ENCODE peak calls at places on chromosomes 3 and 15, in nine cellular contexts. W is tibial artery; F is right atrium auricular region; G is suprapubic skin; E is iPS DF 6.9; Q is psoas muscle; X is cardiac muscle cell; U is CD4-positive, alpha-beta memory T cell; L is neuronal stem cell. D is an unnamed sample.
A peak's percentile ranks its signal among the peaks of the same experiment; 100 is the strongest.

GRCh38 chr15:37585966-37586656 is 348.3 kb upstream of the TMCO5A start:
- DNase-seq in U (no peak), L (no peak), E (no peak), F (no peak), W (no peak), X (no peak), Q (no peak), G (no peak), D (no peak)

GRCh38 chr3:190064112-190064511 is 56.6 kb downstream of the P3H2 start:
- DNase-seq in Q (no peak), F (no peak), X (no peak), G (no peak), U (no peak), W (no peak), L (no peak), E (no peak), D (no peak)

GRCh38 chr3:50600141-50600753 is 11.3 kb downstream of the CISH start:
- DNase-seq in X (no peak), W (no peak), U (no peak), L (no peak), G (no peak), Q (peak; percentile 63), F (no peak), E (no peak), D (no peak)

GRCh38 chr3:139199421-139200010 is 144.3 kb upstream of the MRPS22 start:
- DNase-seq in L (no peak), U (no peak), F (no peak), Q (no peak), G (no peak), E (no peak), W (no peak), X (no peak), D (no peak)

GRCh38 chr3:134985841-134986520 is 190.9 kb downstream of the EPHB1 start:
- DNase-seq in G (no peak), U (no peak), Q (no peak), F (no peak), W (no peak), L (no peak), X (no peak), E (no peak), D (no peak)

GRCh38 chr15:73196113-73196512 is 143.8 kb downstream of the NEO1 start:
- DNase-seq in U (peak; percentile 0), G (no peak), W (no peak), L (no peak), E (no peak), F (no peak), X (no peak), Q (no peak), D (no peak)

GRCh38 chr3:78281381-78281780 is 1241.5 kb downstream of the ROBO2 start:
- DNase-seq in U (no peak), E (no peak), Q (no peak), X (no peak), G (no peak), L (no peak), F (no peak), W (no peak), D (no peak)

GRCh38 chr3:123884258-123884831 is at the start of gene MYLK:
- DNase-seq in X (peak; percentile 94), G (peak; percentile 85), E (peak; percentile 91), L (peak; percentile 92), W (peak; percentile 91), Q (peak; percentile 82), U (no peak), F (no peak), D (no peak)

GRCh38 chr3:45084820-45085816 is 59.0 kb downstream of the CLEC3B start:
- DNase-seq in F (no peak), X (no peak), L (no peak), U (no peak), E (no peak), W (no peak), Q (no peak), G (no peak), D (no peak)

GRCh38 chr3:145383416-145383815 is 777.6 kb downstream of the PLOD2 start:
- DNase-seq in F (no peak), W (no peak), Q (no peak), G (no peak), E (no peak), U (no peak), L (no peak), X (peak; percentile 23), D (no peak)

GRCh38 chr3:45110185-45110833 is 35.9 kb downstream of the CDCP1 start:
- DNase-seq in Q (no peak), L (no peak), W (no peak), G (no peak), X (no peak), F (no peak), U (peak; percentile 61), E (no peak), D (peak; percentile 75)

DNA sequence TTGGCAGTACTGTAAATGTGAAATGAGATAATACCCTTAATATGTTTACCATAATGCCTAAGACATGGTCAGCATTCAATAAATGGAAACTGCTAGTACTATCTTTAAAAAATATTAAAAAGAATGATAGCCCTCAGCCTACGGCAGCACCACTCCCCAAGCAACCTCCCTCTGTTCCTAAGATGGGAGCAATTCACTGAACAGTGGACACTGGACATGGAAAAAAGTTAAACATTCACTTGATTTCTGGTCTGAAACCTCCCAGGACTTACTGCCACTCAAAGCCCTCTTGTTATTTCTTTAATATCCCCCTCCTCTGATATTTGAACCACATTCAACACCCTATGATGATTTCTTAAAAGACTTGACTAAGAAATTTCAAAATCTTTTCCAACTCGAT is 27.0 kb downstream of the NEK4 start:
- DNase-seq in L (no peak), W (no peak), X (no peak), F (no peak), U (no peak), Q (no peak), G (no peak), E (no peak), D (no peak)
- H3K4me3 ChIP-seq in L (no peak overlapping the region), W (no peak overlapping the region), X (no peak overlapping the region), F (no peak overlapping the region), U (no peak overlapping the region), Q (no peak overlapping the region), G (no peak overlapping the region), E (no peak overlapping the region), D (no peak overlapping the region)

GRCh38 chr3:11154036-11154952 is at the start of gene HRH1:
- DNase-seq in F (no peak), U (no peak), G (no peak), X (peak; percentile 40), L (peak; percentile 24), Q (peak; percentile 56), E (no peak), W (peak; percentile 74), D (no peak)
- H3K27ac ChIP-seq in F (peak within 1 kb of the TSS; percentile 58), U (no peak within 1 kb of the TSS), G (peak within 1 kb of the TSS; percentile 69), X (no peak within 1 kb of the TSS), L (no peak within 1 kb of the TSS), Q (peak within 1 kb of the TSS; percentile 30), E (no peak within 1 kb of the TSS), W (peak within 1 kb of the TSS; percentile 94), D (no peak within 1 kb of the TSS)

GRCh38 chr15:64110945-64111678 is 15.3 kb downstream of the SNX1 start:
- DNase-seq in X (no peak), W (no peak), E (no peak), U (no peak), L (no peak), F (no peak), Q (no peak), G (no peak), D (no peak)

GRCh38 chr15:64111679-64112050 is 15.9 kb downstream of the SNX1 start:
- DNase-seq in L (no peak), W (no peak), G (no peak), X (no peak), F (no peak), Q (no peak), U (no peak), E (no peak), D (no peak)

GRCh38 chr15:64112904-64113303 is 17.1 kb downstream of the SNX1 start:
- DNase-seq in Q (no peak), X (no peak), L (no peak), E (no peak), U (no peak), G (no peak), W (no peak), F (no peak), D (no peak)

GRCh38 chr15:64107337-64107736 is 11.6 kb downstream of the SNX1 start:
- DNase-seq in X (no peak), U (no peak), L (no peak), F (no peak), E (no peak), W (no peak), G (no peak), Q (no peak), D (no peak)

GRCh38 chr15:64112077-64112772 is 16.4 kb downstream of the SNX1 start:
- DNase-seq in F (no peak), Q (no peak), U (no peak), W (no peak), X (no peak), G (no peak), L (no peak), E (no peak), D (no peak)
- H3K4me3 ChIP-seq in F (no peak overlapping the region), Q (no peak overlapping the region), U (no peak overlapping the region), W (no peak overlapping the region), X (no peak overlapping the region), G (no peak overlapping the region), L (no peak overlapping the region), E (no peak overlapping the region), D (no peak overlapping the region)

GRCh38 chr3:126540946-126541627 is 17.1 kb downstream of the CHST13 start:
- DNase-seq in X (no peak), W (peak; percentile 51), E (no peak), G (peak; percentile 69), L (no peak), Q (no peak), F (peak; percentile 36), U (no peak), D (no peak)

GRCh38 chr3:126540342-126540849 is 16.4 kb downstream of the CHST13 start:
- DNase-seq in G (peak; percentile 48), F (peak; percentile 48), U (no peak), L (no peak), Q (peak; percentile 47), E (no peak), W (peak; percentile 65), X (no peak), D (no peak)

GRCh38 chr3:126542340-126543241 is 16.1 kb downstream of the C3orf22 start:
- DNase-seq in W (peak; percentile 64), X (no peak), U (no peak), F (peak; percentile 50), E (no peak), L (no peak), G (peak; percentile 71), Q (no peak), D (no peak)

GRCh38 chr3:126543457-126544090 is 15.2 kb downstream of the C3orf22 start:
- DNase-seq in W (peak; percentile 37), Q (no peak), L (no peak), F (peak; percentile 26), X (no peak), E (no peak), G (no peak), U (no peak), D (peak; percentile 7)

DNA sequence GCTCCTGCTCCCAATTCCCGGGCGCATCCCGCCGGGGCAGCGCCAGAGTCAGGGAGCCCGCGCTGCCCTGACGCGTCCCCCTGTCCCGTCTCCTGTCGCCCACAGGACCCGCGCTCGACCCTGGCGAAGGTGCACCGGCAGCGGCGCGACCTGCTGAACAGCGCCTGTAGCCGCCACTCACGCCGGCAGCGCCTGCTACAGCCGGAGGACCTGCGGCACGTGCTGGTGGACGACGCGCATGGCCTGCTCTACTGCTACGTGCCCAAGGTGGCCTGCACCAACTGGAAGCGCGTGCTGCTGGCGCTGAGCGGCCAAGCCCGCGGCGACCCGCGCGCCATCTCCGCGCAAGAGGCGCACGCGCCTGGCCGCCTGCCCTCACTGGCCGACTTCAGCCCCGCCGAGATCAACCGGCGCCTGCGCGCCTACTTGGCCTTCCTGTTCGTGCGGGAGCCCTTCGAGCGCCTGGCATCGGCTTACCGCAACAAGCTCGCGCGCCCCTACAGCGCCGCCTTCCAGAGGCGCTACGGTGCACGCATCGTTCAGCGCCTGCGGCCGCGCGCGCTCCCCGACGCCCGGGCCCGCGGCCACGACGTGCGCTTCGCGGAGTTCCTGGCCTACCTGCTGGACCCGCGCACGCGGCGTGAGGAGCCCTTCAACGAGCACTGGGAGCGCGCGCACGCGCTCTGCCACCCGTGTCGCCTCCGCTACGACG is 16.9 kb downstream of the C3orf22 start:
- DNase-seq in G (peak; percentile 38), X (no peak), W (peak; percentile 33), U (no peak), E (no peak), Q (no peak), F (peak; percentile 36), L (no peak), D (no peak)
- H3K27ac ChIP-seq in G (no peak overlapping the region), X (no peak overlapping the region), W (no peak overlapping the region), U (no peak overlapping the region), E (no peak overlapping the region), Q (no peak overlapping the region), F (no peak overlapping the region), L (no peak overlapping the region), D (no peak overlapping the region)

D was measured in naive thymus-derived CD4-positive, alpha-beta T cell.